ENCODE peak calls at places on chromosomes 2 and 18, in five cellular contexts. D is HCT116, W is IMR-90, F is GM23248, E is GM23338. A is an unnamed sample. For H3K4me1, the result is how much of the 10 kb centered on the place peaks cover.

GRCh38 chr2:223101340-223102039 is 49.5 kb downstream of the KCNE4 start:
- DNase-seq in F (peak), E (peak), W (peak), D (peak), A (peak)

GRCh38 chr2:182818541-182819308 is 47.7 kb downstream of the FRZB start:
- DNase-seq in F (no peak), E (peak), W (no peak), D (no peak), A (no peak)

GRCh38 chr2:236919209-236919608 is 166.5 kb upstream of the COPS8 start:
- DNase-seq in F (peak), E (no peak), D (no peak), W (peak), A (no peak)

GRCh38 chr2:239688098-239688497 is 287.3 kb upstream of the HDAC4 start:
- DNase-seq in D (no peak), E (peak), W (no peak), F (no peak), A (no peak)

GRCh38 chr18:59874166-59874565 is 25.6 kb upstream of the PMAIP1 start:
- DNase-seq in E (no peak), F (peak), D (peak), W (peak), A (no peak)

GRCh38 chr2:145415151-145415550 is 895.2 kb upstream of the ZEB2 start:
- DNase-seq in E (no peak), D (no peak), F (no peak), W (no peak), A (no peak)

GRCh38 chr2:231680992-231681852 is 27.1 kb upstream of the PTMA start:
- DNase-seq in W (peak), D (no peak), E (peak), F (peak), A (no peak)

GRCh38 chr2:174247474-174248186 is 702 bp downstream of the OLA1 start:
- DNase-seq in E (peak), W (peak), D (no peak), F (peak), A (no peak)

GRCh38 chr18:52352920-52353319 is 12.9 kb downstream of the DCC start:
- DNase-seq in W (no peak), F (no peak), D (no peak), E (no peak), A (no peak)

GRCh38 chr2:110149330-110150220 is 34.0 kb upstream of the MALL start:
- DNase-seq in W (peak), E (no peak), D (peak), F (peak), A (peak)

GRCh38 chr2:8633735-8634313 is 48.0 kb upstream of the ID2 start:
- DNase-seq in W (peak), F (peak), D (peak), E (no peak), A (no peak)

GRCh38 chr2:75729861-75730260 is 19.1 kb upstream of the GCFC2 start:
- DNase-seq in W (no peak), D (no peak), E (peak), F (peak), A (no peak)

GRCh38 chr2:25023333-25023732 is 18.5 kb upstream of the EFR3B start:
- DNase-seq in W (no peak), F (no peak), D (no peak), E (no peak), A (no peak)

GRCh38 chr2:119929537-119929936 is 83.3 kb upstream of the EPB41L5 start:
- DNase-seq in W (no peak), E (no peak), D (no peak), F (no peak), A (no peak)

GRCh38 chr18:68041327-68041726 is 524.8 kb upstream of the DSEL start:
- DNase-seq in W (peak), F (no peak), D (no peak), E (no peak), A (no peak)

GRCh38 chr2:38251940-38252339 is 125.1 kb downstream of the ATL2 start:
- DNase-seq in F (no peak), W (no peak), E (no peak), D (no peak), A (no peak)

GRCh38 chr2:229610871-229611270 is 103.5 kb downstream of the DNER start:
- DNase-seq in D (no peak), F (no peak), E (no peak), W (peak), A (no peak)

GRCh38 chr2:174878537-174879147 is 114.4 kb upstream of the CHRNA1 start:
- DNase-seq in W (peak), E (no peak), F (peak), D (no peak), A (no peak)

GRCh38 chr2:156883828-156884615 is 373.5 kb upstream of the GALNT5 start:
- DNase-seq in E (no peak), D (no peak), W (peak), F (peak), A (peak)

GRCh38 chr2:170530284-170530745 is 184.8 kb upstream of the SP5 start:
- DNase-seq in F (no peak), D (no peak), W (peak), E (peak), A (no peak)

GRCh38 chr2:174779361-174779928 is 15.2 kb upstream of the CHRNA1 start:
- DNase-seq in E (no peak), W (peak), D (no peak), F (peak), A (no peak)

GRCh38 chr18:24414349-24415003 is 12.0 kb upstream of the IMPACT start:
- DNase-seq in E (no peak), D (no peak), W (no peak), F (no peak), A (no peak)

GRCh38 chr2:216735086-216735485 is 39.7 kb upstream of the IGFBP5 start:
- DNase-seq in D (no peak), E (no peak), W (peak), F (peak), A (no peak)

GRCh38 chr2:207767461-207768167 is 2.1 kb downstream of the FZD5 start:
- DNase-seq in W (no peak), F (peak), D (no peak), E (peak), A (no peak)

GRCh38 chr18:77529492-77529891 is 279.8 kb downstream of the GALR1 start:
- DNase-seq in D (no peak), W (no peak), E (no peak), F (no peak), A (no peak)

GRCh38 chr2:30688956-30689401 is 118.3 kb downstream of the CAPN13 start:
- DNase-seq in F (no peak), E (no peak), D (no peak), W (no peak), A (no peak)

GRCh38 chr18:11857177-11857887 is 6.1 kb downstream of the CHMP1B start:
- DNase-seq in F (peak), E (peak), D (peak), W (peak), A (peak)

GRCh38 chr2:168480356-168480755 is 24.3 kb downstream of the CERS6 start:
- DNase-seq in F (peak), D (no peak), W (no peak), E (no peak), A (no peak)

GRCh38 chr2:101125374-101125773 is 25.8 kb downstream of the TBC1D8 start:
- DNase-seq in D (peak), E (no peak), W (no peak), F (peak), A (no peak)

GRCh38 chr2:108612514-108613183 is 78.4 kb downstream of the LIMS1 start:
- DNase-seq in W (no peak), E (no peak), D (no peak), F (no peak), A (no peak)

GRCh38 chr2:100321881-100322820 is at the start of gene LONRF2:
- DNase-seq in W (no peak), D (no peak), E (peak), F (peak), A (no peak)

GRCh38 chr18:79588636-79589481 is 90.7 kb upstream of the CTDP1 start:
- DNase-seq in D (no peak), W (peak), E (peak), F (peak), A (no peak)

GRCh38 chr18:50444539-50444938 is 69.7 kb downstream of the SKA1 start:
- DNase-seq in W (no peak), D (no peak), F (no peak), E (no peak), A (no peak)

DNA sequence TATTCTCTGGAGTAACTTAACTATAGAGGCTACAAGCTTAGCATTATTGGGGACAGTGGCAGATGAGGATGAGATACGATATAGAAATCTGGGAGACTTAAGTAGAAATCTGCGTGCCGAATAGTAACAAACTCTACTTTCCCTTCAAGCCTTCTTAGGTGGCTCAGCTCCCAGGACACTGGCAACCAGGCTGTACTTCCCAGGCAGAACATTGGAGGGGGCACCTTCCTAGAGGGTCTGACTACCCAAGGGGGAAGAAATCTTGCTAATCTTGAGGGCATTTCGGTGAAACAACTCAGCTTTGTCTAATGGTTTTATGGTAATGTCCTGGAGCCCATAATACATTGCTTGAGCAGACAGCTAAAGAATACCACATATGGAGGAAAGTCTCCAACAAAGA is 126.2 kb upstream of the DTNA start:
- DNase-seq in E (peak), F (no peak), D (no peak), W (no peak), A (no peak)
- H3K4me1 ChIP-seq in E (under half), F (under half), D (under half), W (under half), A (under half)

GRCh38 chr2:45241061-45241561 is 231.9 kb upstream of the SIX2 start:
- DNase-seq in W (peak), E (no peak), F (peak), D (no peak), A (no peak)

GRCh38 chr2:45248214-45248613 is 239.0 kb upstream of the SIX2 start:
- DNase-seq in W (peak), D (no peak), E (no peak), F (no peak), A (no peak)

GRCh38 chr2:45242161-45242741 is 233.0 kb upstream of the SIX2 start:
- DNase-seq in E (no peak), F (peak), W (peak), D (no peak), A (no peak)

GRCh38 chr2:45244928-45245327 is 235.7 kb upstream of the SIX2 start:
- DNase-seq in F (peak), E (no peak), W (peak), D (no peak), A (no peak)
- H2AFZ ChIP-seq in F (peak), E (no peak), W (no peak), D (no peak), A (no peak)

GRCh38 chr2:54564439-54564838 is 108.3 kb downstream of the SPTBN1 start:
- DNase-seq in F (no peak), W (no peak), E (no peak), D (no peak), A (no peak)
- H3K4me1 ChIP-seq in F (under half), W (under half), E (under half), D (under half), A (under half)

GRCh38 chr2:190805126-190805525 is 75.5 kb upstream of the GLS start:
- DNase-seq in D (no peak), F (no peak), E (no peak), W (no peak), A (no peak)
- H2AFZ ChIP-seq in D (no peak), F (no peak), E (no peak), W (no peak), A (no peak)

A was measured in keratinocyte.